ENCODE peak calls at places on chromosomes 3 and 15, in five cellular contexts. One of them, this sample, is unnamed.
A peak's percentile ranks its signal among the peaks of the same experiment; 100 is the strongest.

GRCh38 chr15:42672444-42672843 is 64.5 kb downstream of the CDAN1 start:
- DNase-seq in tibial nerve: no peak
- DNase-seq in CD8-positive, alpha-beta T cell: no peak
- DNase-seq in NT2/D1: no peak
- DNase-seq in GM23248: no peak
- DNase-seq in this sample: no peak

GRCh38 chr3:147410518-147411234 is 1.5 kb downstream of the ZIC1 start:
- DNase-seq in GM23248: peak; percentile 95
- DNase-seq in NT2/D1: no peak
- DNase-seq in tibial nerve: no peak
- DNase-seq in CD8-positive, alpha-beta T cell: no peak
- DNase-seq in this sample: no peak

GRCh38 chr15:71332605-71333004 is 217.3 kb downstream of the THSD4 start:
- DNase-seq in GM23248: no peak
- DNase-seq in NT2/D1: no peak
- DNase-seq in CD8-positive, alpha-beta T cell: no peak
- DNase-seq in tibial nerve: no peak
- DNase-seq in this sample: no peak

GRCh38 chr15:85383470-85384148 is 3.2 kb downstream of the AKAP13 start:
- DNase-seq in CD8-positive, alpha-beta T cell: no peak
- DNase-seq in GM23248: no peak
- DNase-seq in NT2/D1: no peak
- DNase-seq in tibial nerve: no peak
- DNase-seq in this sample: no peak

GRCh38 chr3:187719628-187720336 is 17.4 kb upstream of the RTP2 start:
- DNase-seq in CD8-positive, alpha-beta T cell: no peak
- DNase-seq in tibial nerve: no peak
- DNase-seq in GM23248: no peak
- DNase-seq in NT2/D1: no peak
- DNase-seq in this sample: no peak

GRCh38 chr3:195542261-195542660 is 864 bp downstream of the PPP1R2 start:
- DNase-seq in GM23248: peak; percentile 36
- DNase-seq in NT2/D1: no peak
- DNase-seq in CD8-positive, alpha-beta T cell: no peak
- DNase-seq in tibial nerve: no peak
- DNase-seq in this sample: no peak

GRCh38 chr15:68801572-68802148 is 19.0 kb downstream of the ANP32A start:
- DNase-seq in tibial nerve: no peak
- DNase-seq in CD8-positive, alpha-beta T cell: no peak
- DNase-seq in NT2/D1: no peak
- DNase-seq in GM23248: no peak
- DNase-seq in this sample: no peak

GRCh38 chr3:51819709-51820406 is 40.8 kb upstream of the IQCF6 start:
- DNase-seq in GM23248: peak; percentile 9
- DNase-seq in tibial nerve: no peak
- DNase-seq in CD8-positive, alpha-beta T cell: no peak
- DNase-seq in NT2/D1: peak; percentile 56
- DNase-seq in this sample: no peak

GRCh38 chr15:52879145-52879544 is 89.0 kb upstream of the ONECUT1 start:
- DNase-seq in NT2/D1: no peak
- DNase-seq in tibial nerve: no peak
- DNase-seq in GM23248: no peak
- DNase-seq in CD8-positive, alpha-beta T cell: no peak
- DNase-seq in this sample: no peak

GRCh38 chr15:40469776-40470390 is 901 bp upstream of the CHST14 start:
- DNase-seq in tibial nerve: no peak
- DNase-seq in NT2/D1: no peak
- DNase-seq in CD8-positive, alpha-beta T cell: no peak
- DNase-seq in GM23248: peak; percentile 56
- DNase-seq in this sample: no peak
- H3K4me3 ChIP-seq in tibial nerve: peak overlapping the region; percentile 56
- H3K4me3 ChIP-seq in NT2/D1: peak overlapping the region; percentile 40
- H3K4me3 ChIP-seq in CD8-positive, alpha-beta T cell: no peak overlapping the region
- H3K4me3 ChIP-seq in GM23248: no peak overlapping the region
- H3K4me3 ChIP-seq in this sample: peak overlapping the region; percentile 74

GRCh38 chr3:63061449-63061848 is 186.2 kb upstream of the CADPS start:
- DNase-seq in NT2/D1: no peak
- DNase-seq in GM23248: no peak
- DNase-seq in tibial nerve: no peak
- DNase-seq in CD8-positive, alpha-beta T cell: no peak
- DNase-seq in this sample: no peak

GRCh38 chr3:63051920-63052319 is 176.7 kb upstream of the CADPS start:
- DNase-seq in NT2/D1: no peak
- DNase-seq in GM23248: peak; percentile 81
- DNase-seq in CD8-positive, alpha-beta T cell: no peak
- DNase-seq in tibial nerve: no peak
- DNase-seq in this sample: no peak

GRCh38 chr3:63056932-63057331 is 181.7 kb upstream of the CADPS start:
- DNase-seq in tibial nerve: no peak
- DNase-seq in GM23248: no peak
- DNase-seq in CD8-positive, alpha-beta T cell: no peak
- DNase-seq in NT2/D1: no peak
- DNase-seq in this sample: no peak
- H3K36me3 ChIP-seq in tibial nerve: no peaks in the 10 kb centered on the region
- H3K36me3 ChIP-seq in GM23248: no peaks in the 10 kb centered on the region
- H3K36me3 ChIP-seq in CD8-positive, alpha-beta T cell: no peaks in the 10 kb centered on the region
- H3K36me3 ChIP-seq in NT2/D1: no peaks in the 10 kb centered on the region
- H3K36me3 ChIP-seq in this sample: no peaks in the 10 kb centered on the region

DNA sequence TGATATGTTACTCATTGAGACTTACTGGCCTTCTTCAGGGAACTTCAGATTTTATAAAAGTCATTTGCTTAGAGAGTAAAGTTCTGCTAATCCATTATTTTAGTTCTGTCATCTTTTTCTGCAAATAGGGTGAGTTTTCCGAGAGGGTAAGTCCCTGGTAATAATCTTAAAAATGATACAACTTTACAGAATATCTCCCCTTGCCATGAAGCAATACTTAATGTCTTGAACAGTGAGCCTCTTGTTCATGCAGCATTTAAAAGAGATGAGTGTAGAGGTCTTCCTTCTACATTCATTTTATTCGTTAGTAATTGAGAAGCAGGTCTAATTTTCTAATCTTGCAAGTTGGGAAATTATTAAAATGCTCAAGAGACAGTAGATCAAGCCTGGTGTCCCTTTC is 52.6 kb downstream of the MBNL1 start:
- DNase-seq in NT2/D1: no peak
- DNase-seq in CD8-positive, alpha-beta T cell: no peak
- DNase-seq in tibial nerve: no peak
- DNase-seq in GM23248: no peak
- DNase-seq in this sample: no peak
- H3K4me1 ChIP-seq in NT2/D1: no peaks in the 10 kb centered on the region
- H3K4me1 ChIP-seq in CD8-positive, alpha-beta T cell: peaks cover 81% of the 10 kb centered on the region
- H3K4me1 ChIP-seq in tibial nerve: peaks cover 55% of the 10 kb centered on the region
- H3K4me1 ChIP-seq in GM23248: peaks cover 72% of the 10 kb centered on the region
- H3K4me1 ChIP-seq in this sample: peaks cover 10% of the 10 kb centered on the region

GRCh38 chr15:83810110-83810509 is 156.2 kb downstream of the ADAMTSL3 start:
- DNase-seq in NT2/D1: no peak
- DNase-seq in tibial nerve: no peak
- DNase-seq in CD8-positive, alpha-beta T cell: no peak
- DNase-seq in GM23248: no peak
- DNase-seq in this sample: no peak
- H3K4me3 ChIP-seq in NT2/D1: no peak overlapping the region
- H3K4me3 ChIP-seq in tibial nerve: no peak overlapping the region
- H3K4me3 ChIP-seq in CD8-positive, alpha-beta T cell: no peak overlapping the region
- H3K4me3 ChIP-seq in GM23248: no peak overlapping the region
- H3K4me3 ChIP-seq in this sample: no peak overlapping the region